ENCODE peak calls at places on chromosomes 4 and X, in five cellular contexts. M is mesendoderm, L is colonic mucosa, P is neural progenitor cell, U is DND-41. W is an unnamed sample.

GRCh38 chr4:65589331-65589730 is 81.0 kb downstream of the EPHA5 start:
- DNase-seq in M (no peak), L (no peak), P (peak), U (no peak), W (no peak)

GRCh38 chr4:118904418-118904817 is 15.8 kb downstream of the SYNPO2 start:
- DNase-seq in M (no peak), L (no peak), P (no peak), U (no peak), W (peak)

GRCh38 chr4:148441624-148441985 is 609 bp downstream of the NR3C2 start:
- DNase-seq in M (no peak), L (peak), P (peak), U (no peak), W (no peak)

GRCh38 chr4:87931932-87932331 is 43.6 kb upstream of the SPP1 start:
- DNase-seq in M (peak), L (no peak), P (no peak), U (no peak), W (no peak)

GRCh38 chrX:49878128-49878833 is 1.0 kb upstream of the USP27X start:
- DNase-seq in M (peak), L (no peak), P (peak), U (no peak), W (no peak)

GRCh38 chrX:10531927-10532326 is 88.5 kb downstream of the MID1 start:
- DNase-seq in M (no peak), L (no peak), P (no peak), U (no peak), W (no peak)

GRCh38 chr4:23866450-23866849 is 23.4 kb downstream of the PPARGC1A start:
- DNase-seq in M (no peak), L (no peak), P (no peak), U (no peak), W (no peak)

GRCh38 chrX:13099121-13099520 is 54.7 kb upstream of the FAM9C start:
- DNase-seq in M (no peak), L (no peak), P (no peak), U (no peak), W (no peak)

GRCh38 chrX:8820910-8821527 is 19.8 kb upstream of the FAM9A start:
- DNase-seq in M (peak), L (no peak), P (peak), U (no peak), W (peak)

GRCh38 chr4:173651651-173652282 is 121.7 kb upstream of the HAND2 start:
- DNase-seq in M (no peak), L (no peak), P (no peak), U (no peak), W (no peak)

GRCh38 chr4:46953564-46953963 is 39.8 kb downstream of the GABRA4 start:
- DNase-seq in M (no peak), L (no peak), P (no peak), U (no peak), W (no peak)

GRCh38 chrX:120286733-120287512 is 24.3 kb downstream of the TMEM255A start:
- DNase-seq in M (no peak), L (no peak), P (no peak), U (no peak), W (no peak)

GRCh38 chr4:138242830-138243149 is 641 bp upstream of the SLC7A11 start:
- DNase-seq in M (no peak), L (no peak), P (no peak), U (no peak), W (no peak)

GRCh38 chr4:82784615-82785247 is 13.9 kb downstream of the SCD5 start:
- DNase-seq in M (no peak), L (no peak), P (no peak), U (no peak), W (peak)

GRCh38 chr4:168666531-168666930 is 169.7 kb downstream of the PALLD start:
- DNase-seq in M (no peak), L (no peak), P (no peak), U (no peak), W (peak)

GRCh38 chr4:7045961-7046921 is 3.1 kb downstream of the TADA2B start:
- DNase-seq in M (no peak), L (no peak), P (no peak), U (peak), W (no peak)

GRCh38 chr4:119795986-119796578 is 167.5 kb upstream of the PDE5A start:
- DNase-seq in M (peak), L (no peak), P (no peak), U (no peak), W (no peak)

GRCh38 chr4:155799106-155799793 is 40.4 kb downstream of the GUCY1B1 start:
- DNase-seq in M (no peak), L (no peak), P (no peak), U (no peak), W (peak)

GRCh38 chr4:73998040-73999011 is at the start of gene CXCL5:
- DNase-seq in M (peak), L (no peak), P (peak), U (no peak), W (peak)

GRCh38 chrX:56782791-56783449 is 53.9 kb downstream of the NBDY start:
- DNase-seq in M (no peak), L (peak), P (no peak), U (no peak), W (no peak)

GRCh38 chrX:70096052-70096451 is 33.8 kb downstream of the OTUD6A start:
- DNase-seq in M (peak), L (no peak), P (peak), U (no peak), W (no peak)

GRCh38 chr4:98601719-98602118 is 56.7 kb downstream of the TSPAN5 start:
- DNase-seq in M (no peak), L (no peak), P (no peak), U (no peak), W (no peak)

GRCh38 chr4:153655928-153656327 is 28.2 kb upstream of the TLR2 start:
- DNase-seq in M (no peak), L (no peak), P (no peak), U (no peak), W (peak)

GRCh38 chr4:113759696-113760093 is 1.8 kb downstream of the CAMK2D start:
- DNase-seq in M (no peak), L (no peak), P (no peak), U (no peak), W (peak)

GRCh38 chrX:40281341-40282005 is 183.7 kb upstream of the BCOR start:
- DNase-seq in M (no peak), L (no peak), P (no peak), U (peak), W (no peak)

GRCh38 chrX:118228041-118228440 is 111.4 kb upstream of the KLHL13 start:
- DNase-seq in M (no peak), L (no peak), P (no peak), U (no peak), W (peak)

GRCh38 chrX:15158350-15158735 is 111.5 kb downstream of the ASB9 start:
- DNase-seq in M (no peak), L (no peak), P (no peak), U (no peak), W (no peak)

GRCh38 chrX:24464836-24465523 is at the start of gene PDK3:
- DNase-seq in M (peak), L (peak), P (peak), U (peak), W (peak)

GRCh38 chr4:183926950-183927349 is 21.8 kb downstream of the STOX2 start:
- DNase-seq in M (no peak), L (no peak), P (no peak), U (no peak), W (no peak)

GRCh38 chrX:31708116-31708515 is 636.3 kb upstream of the FTHL17 start:
- DNase-seq in M (no peak), L (no peak), P (no peak), U (no peak), W (peak)

GRCh38 chr4:159250751-159251325 is 148.0 kb downstream of the RAPGEF2 start:
- DNase-seq in M (no peak), L (no peak), P (no peak), U (no peak), W (no peak)

GRCh38 chr4:159252491-159252890 is 149.6 kb downstream of the RAPGEF2 start:
- DNase-seq in M (no peak), L (no peak), P (no peak), U (no peak), W (peak)

DNA sequence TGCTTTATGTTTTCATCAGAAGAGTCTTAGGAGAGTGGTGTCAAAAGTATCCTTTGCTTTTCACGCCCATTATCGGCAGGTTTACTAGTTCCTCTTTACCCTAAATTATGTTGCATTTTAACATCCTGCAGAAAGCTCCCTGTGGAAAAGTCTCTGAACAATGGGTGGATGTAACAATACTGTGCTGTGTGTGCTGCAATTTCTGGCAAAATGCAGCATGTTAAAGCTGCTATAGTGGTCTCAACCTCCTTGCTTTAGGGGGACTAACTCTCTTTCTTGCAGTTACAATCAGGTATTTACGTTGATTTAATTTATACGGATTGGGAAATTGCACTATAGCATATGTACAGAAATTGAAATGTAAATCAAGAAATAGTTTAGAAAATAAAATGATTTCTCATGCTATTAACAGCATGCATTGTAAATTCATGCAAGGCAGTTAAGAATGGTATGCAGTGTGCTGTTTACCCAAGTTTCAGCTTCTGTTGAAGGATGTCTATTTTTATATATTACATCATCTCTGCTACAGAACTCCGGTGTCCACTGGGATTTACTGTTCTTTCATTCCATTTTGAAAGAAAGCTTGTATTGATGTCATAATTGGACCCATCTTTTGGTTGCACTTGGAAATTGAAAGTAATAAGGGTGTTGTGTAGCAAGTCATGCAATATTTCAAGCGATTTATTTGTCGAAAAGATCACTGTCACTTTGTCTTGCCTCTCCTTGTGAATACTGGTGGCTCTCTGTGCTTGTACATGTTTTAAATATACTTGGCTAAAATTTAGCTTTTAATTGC is 145.7 kb downstream of the RAPGEF2 start:
- DNase-seq in M (no peak), L (no peak), P (no peak), U (no peak), W (peak)
- H3K9ac ChIP-seq in M (no peak), L (no peak), P (no peak), U (no peak), W (no peak)

GRCh38 chrX:11888421-11888820 is 130.4 kb downstream of the MSL3 start:
- DNase-seq in M (no peak), L (no peak), P (no peak), U (no peak), W (no peak)

GRCh38 chrX:11886745-11887144 is 128.7 kb downstream of the MSL3 start:
- DNase-seq in M (peak), L (no peak), P (no peak), U (no peak), W (peak)

GRCh38 chrX:11890843-11891514 is 132.9 kb downstream of the MSL3 start:
- DNase-seq in M (no peak), L (no peak), P (no peak), U (no peak), W (no peak)

GRCh38 chrX:11881485-11882170 is 123.6 kb downstream of the MSL3 start:
- DNase-seq in M (no peak), L (no peak), P (no peak), U (no peak), W (no peak)

GRCh38 chrX:11887175-11887574 is 129.1 kb downstream of the MSL3 start:
- DNase-seq in M (peak), L (no peak), P (no peak), U (no peak), W (no peak)
- H3K9ac ChIP-seq in M (no peak), L (no peak), P (no peak), U (no peak), W (no peak)

GRCh38 chr4:101853691-101854090 is 63.2 kb downstream of the BANK1 start:
- DNase-seq in M (no peak), L (no peak), P (no peak), U (no peak), W (no peak)

GRCh38 chr4:101850698-101851097 is 60.2 kb downstream of the BANK1 start:
- DNase-seq in M (no peak), L (no peak), P (no peak), U (no peak), W (no peak)

GRCh38 chr4:101855239-101855638 is 64.7 kb downstream of the BANK1 start:
- DNase-seq in M (no peak), L (no peak), P (no peak), U (no peak), W (no peak)

GRCh38 chr4:101851671-101852070 is 61.1 kb downstream of the BANK1 start:
- DNase-seq in M (no peak), L (no peak), P (no peak), U (no peak), W (no peak)

GRCh38 chr4:101853028-101853427 is 62.5 kb downstream of the BANK1 start:
- DNase-seq in M (no peak), L (no peak), P (no peak), U (no peak), W (no peak)
- H3K9ac ChIP-seq in M (no peak), L (no peak), P (no peak), U (no peak), W (no peak)

GRCh38 chrX:41695464-41695863 is 6.7 kb downstream of the GPR34 start:
- DNase-seq in M (peak), L (no peak), P (no peak), U (no peak), W (peak)

GRCh38 chrX:41693024-41693423 is 4.3 kb downstream of the GPR34 start:
- DNase-seq in M (no peak), L (no peak), P (no peak), U (no peak), W (no peak)

GRCh38 chrX:41689711-41690110 is 938 bp downstream of the GPR34 start:
- DNase-seq in M (no peak), L (no peak), P (no peak), U (no peak), W (no peak)

GRCh38 chrX:41688835-41689234 is at the start of gene GPR34:
- DNase-seq in M (no peak), L (no peak), P (no peak), U (no peak), W (no peak)

GRCh38 chrX:41692162-41692749 is 3.5 kb downstream of the GPR34 start:
- DNase-seq in M (no peak), L (no peak), P (no peak), U (no peak), W (peak)
- H3K9ac ChIP-seq in M (no peak), L (no peak), P (no peak), U (no peak), W (no peak)

W was measured in fibroblast of lung.